ENCODE peak calls at places on chromosomes 12 and 14, in ten cellular contexts. P is HEK293T, B is COR-L47, X is T-helper 22 cell, E is Calu3, G is transverse colon, V is kidney tubule cell, S is Caco-2, K is prostate gland, T is left ventricle myocardium superior. Z is an unnamed sample.

GRCh38 chr12:113114447-113115178 is 20.9 kb downstream of the RASAL1 start:
- DNase-seq in E (no peak), X (no peak), T (no peak), S (no peak), G (no peak), P (no peak), V (no peak), B (no peak), K (no peak), Z (no peak)

GRCh38 chr14:24888532-24888931 is 161.4 kb downstream of the STXBP6 start:
- DNase-seq in X (no peak), K (no peak), V (no peak), T (no peak), B (no peak), G (no peak), E (no peak), S (peak), P (no peak), Z (no peak)

GRCh38 chr12:122880668-122881067 is 15.3 kb downstream of the VPS37B start:
- DNase-seq in B (no peak), K (no peak), P (peak), S (no peak), X (no peak), V (no peak), G (no peak), E (peak), T (no peak), Z (no peak)

GRCh38 chr14:100640481-100641273 is 53.5 kb upstream of the BEGAIN start:
- DNase-seq in S (no peak), K (no peak), P (no peak), E (no peak), X (peak), G (peak), T (no peak), V (no peak), B (no peak), Z (no peak)

GRCh38 chr12:5846950-5847349 is 98.1 kb downstream of the ANO2 start:
- DNase-seq in X (no peak), K (no peak), S (no peak), V (no peak), P (no peak), T (no peak), E (no peak), G (no peak), B (no peak), Z (no peak)

GRCh38 chr14:88559852-88560251 is 3.0 kb upstream of the ZC3H14 start:
- DNase-seq in X (no peak), E (no peak), S (no peak), G (no peak), V (peak), B (peak), K (no peak), P (no peak), T (no peak), Z (no peak)

GRCh38 chr12:124921200-124922008 is 7.0 kb upstream of the UBC start:
- DNase-seq in K (peak), X (peak), B (no peak), E (peak), V (peak), T (peak), S (peak), G (peak), P (no peak), Z (peak)

GRCh38 chr12:94266796-94267529 is 118.6 kb downstream of the PLXNC1 start:
- DNase-seq in P (no peak), T (no peak), B (no peak), S (no peak), K (no peak), G (no peak), X (no peak), V (no peak), E (no peak), Z (no peak)

GRCh38 chr12:27207626-27208413 is 36.3 kb upstream of the STK38L start:
- DNase-seq in K (no peak), G (no peak), T (no peak), X (no peak), B (no peak), P (no peak), S (no peak), E (no peak), V (peak), Z (no peak)

GRCh38 chr12:51548241-51548640 is 42.8 kb upstream of the SCN8A start:
- DNase-seq in P (no peak), T (no peak), B (no peak), K (no peak), E (no peak), S (no peak), X (no peak), V (no peak), G (no peak), Z (no peak)

GRCh38 chr12:130953783-130954543 is at the start of gene ADGRD1:
- DNase-seq in B (no peak), V (peak), T (peak), S (no peak), G (peak), X (no peak), P (no peak), E (no peak), K (no peak), Z (no peak)

GRCh38 chr14:41586237-41586636 is 20.4 kb upstream of the LRFN5 start:
- DNase-seq in G (no peak), E (no peak), K (no peak), V (no peak), B (no peak), S (no peak), P (no peak), X (no peak), T (no peak), Z (no peak)

GRCh38 chr14:61284001-61284400 is 2.9 kb upstream of the TMEM30B start:
- DNase-seq in K (no peak), E (peak), X (no peak), P (no peak), G (no peak), T (no peak), V (no peak), B (no peak), S (no peak), Z (no peak)

GRCh38 chr12:129305851-129306250 is 452.6 kb downstream of the GLT1D1 start:
- DNase-seq in X (no peak), G (no peak), T (no peak), K (no peak), V (no peak), B (no peak), P (no peak), S (no peak), E (no peak), Z (no peak)

GRCh38 chr14:89973234-89973823 is 17.6 kb downstream of the TDP1 start:
- DNase-seq in P (peak), T (peak), V (peak), S (peak), X (no peak), B (peak), K (peak), G (peak), E (peak), Z (peak)

GRCh38 chr12:27539191-27539631 is 15.2 kb downstream of the PPFIBP1 start:
- DNase-seq in X (no peak), V (no peak), P (no peak), S (no peak), E (no peak), T (no peak), G (no peak), B (no peak), K (peak), Z (no peak)

GRCh38 chr12:66965613-66966012 is 286.7 kb upstream of the GRIP1 start:
- DNase-seq in T (no peak), X (no peak), G (no peak), E (no peak), K (no peak), P (no peak), B (no peak), V (peak), S (no peak), Z (no peak)

GRCh38 chr14:100303179-100303578 is 3.1 kb downstream of the SLC25A29 start:
- DNase-seq in T (peak), P (peak), E (peak), B (no peak), X (no peak), K (no peak), V (peak), S (no peak), G (no peak), Z (no peak)

GRCh38 chr14:75044322-75044721 is 6.9 kb downstream of the MLH3 start:
- DNase-seq in P (no peak), S (no peak), E (no peak), X (no peak), B (no peak), T (no peak), K (no peak), V (peak), G (no peak), Z (no peak)

GRCh38 chr14:95609398-95609990 is 74.6 kb downstream of the GLRX5 start:
- DNase-seq in E (peak), S (peak), P (peak), X (no peak), G (no peak), B (peak), V (peak), T (no peak), K (peak), Z (no peak)

GRCh38 chr14:94129758-94130414 is 482 bp upstream of the IFI27L2 start:
- DNase-seq in V (peak), G (no peak), E (peak), P (peak), S (no peak), T (peak), K (no peak), B (peak), X (peak), Z (peak)

GRCh38 chr14:106872619-106873446 is 1346.5 kb downstream of the TMEM121 start:
- DNase-seq in T (peak), P (peak), G (peak), E (peak), S (peak), X (peak), B (peak), K (peak), V (peak), Z (peak)

GRCh38 chr12:111600296-111600562 is 1.1 kb upstream of the ATXN2 start:
- DNase-seq in T (no peak), P (no peak), G (no peak), X (no peak), V (no peak), E (no peak), S (no peak), B (no peak), K (no peak), Z (no peak)

GRCh38 chr12:28775556-28775955 is 373.5 kb upstream of the FAR2 start:
- DNase-seq in S (no peak), T (no peak), K (no peak), G (no peak), B (no peak), V (no peak), X (no peak), E (no peak), P (no peak), Z (no peak)

GRCh38 chr12:59085680-59086079 is 165.4 kb upstream of the LRIG3 start:
- DNase-seq in X (no peak), B (peak), V (no peak), G (no peak), T (no peak), S (no peak), K (no peak), P (no peak), E (no peak), Z (no peak)

GRCh38 chr14:80844872-80845271 is 96.7 kb downstream of the CEP128 start:
- DNase-seq in B (no peak), X (no peak), V (peak), T (no peak), S (no peak), G (no peak), K (no peak), P (no peak), E (no peak), Z (peak)

GRCh38 chr12:55955800-55956508 is 9.9 kb downstream of the PMEL start:
- DNase-seq in E (peak), K (peak), V (peak), G (peak), T (no peak), S (peak), P (no peak), B (no peak), X (peak), Z (peak)

GRCh38 chr14:83342590-83342989 is 1808.9 kb upstream of the SEL1L start:
- DNase-seq in X (no peak), T (peak), S (no peak), P (no peak), K (no peak), V (no peak), B (no peak), E (no peak), G (no peak), Z (no peak)

GRCh38 chr14:57889245-57889644 is 23.4 kb upstream of the SLC35F4 start:
- DNase-seq in E (peak), G (no peak), B (no peak), P (no peak), V (peak), X (no peak), K (peak), S (no peak), T (peak), Z (peak)

GRCh38 chr12:28869197-28869596 is 279.9 kb upstream of the FAR2 start:
- DNase-seq in V (peak), T (no peak), G (no peak), E (no peak), P (no peak), S (no peak), X (no peak), K (no peak), B (no peak), Z (no peak)

GRCh38 chr14:64186231-64187129 is 107.7 kb downstream of the ESR2 start:
- DNase-seq in E (no peak), X (no peak), G (no peak), P (no peak), V (no peak), S (no peak), B (no peak), K (no peak), T (no peak), Z (no peak)

GRCh38 chr12:9132008-9132535 is 16.4 kb upstream of the A2M start:
- DNase-seq in X (no peak), K (no peak), P (no peak), V (no peak), T (no peak), G (no peak), B (no peak), S (peak), E (no peak), Z (no peak)

Z was measured in Caki2.